ENCODE peak calls at places on chromosomes 12 and 14, in eight cellular contexts. O is A172; U is lower lobe of right lung; K is HTR-8/SVneo; N is AG09309; F is stimulated activated CD8-positive, alpha-beta memory T cell treated with anti-CD3 and anti-CD28 coated beads, Interleukin-15, amount 100 ng/mL, for 1 hour; Y is stomach; D is adrenal gland. P is an unnamed sample.

GRCh38 chr12:29889737-29890136 is 106.0 kb upstream of the TMTC1 start:
- DNase-seq in N (no peak), Y (peak; percentile 55), F (no peak), U (no peak), K (no peak), O (peak; percentile 36), D (peak; percentile 69), P (peak; percentile 80)

GRCh38 chr14:92794547-92794941 is 439 bp downstream of the GOLGA5 start:
- DNase-seq in O (no peak), K (no peak), Y (no peak), U (no peak), D (peak; percentile 27), N (no peak), F (no peak), P (peak; percentile 8)

GRCh38 chr12:105805730-105806390 is 332.9 kb downstream of the NUAK1 start:
- DNase-seq in N (no peak), K (no peak), O (no peak), Y (no peak), F (no peak), D (no peak), U (no peak), P (no peak)

GRCh38 chr12:53221203-53222076 is 10.6 kb downstream of the RARG start:
- DNase-seq in D (peak; percentile 79), N (no peak), F (no peak), K (peak; percentile 77), U (peak; percentile 84), Y (peak; percentile 80), O (peak; percentile 25), P (peak; percentile 78)

GRCh38 chr12:103505371-103506236 is 9.8 kb upstream of the C12orf42 start:
- DNase-seq in Y (no peak), U (no peak), O (peak; percentile 10), K (no peak), D (no peak), F (no peak), N (no peak), P (no peak)

GRCh38 chr12:38921025-38921677 is 15.8 kb upstream of the CPNE8 start:
- DNase-seq in U (no peak), D (peak; percentile 84), O (peak; percentile 65), K (peak; percentile 10), N (peak; percentile 20), F (no peak), Y (peak; percentile 50), P (peak; percentile 89)

GRCh38 chr14:99853206-99853605 is 60.0 kb downstream of the EML1 start:
- DNase-seq in N (no peak), D (peak; percentile 10), O (no peak), K (no peak), F (no peak), Y (no peak), U (no peak), P (no peak)

GRCh38 chr14:64937821-64938193 is 4.7 kb downstream of the GPX2 start:
- DNase-seq in D (no peak), O (peak; percentile 3), F (no peak), U (no peak), K (peak; percentile 73), Y (no peak), N (no peak), P (no peak)

GRCh38 chr12:49288412-49288853 is 6.5 kb upstream of the PRPH start:
- DNase-seq in O (peak; percentile 44), K (peak; percentile 71), F (peak; percentile 53), D (peak; percentile 58), N (no peak), U (no peak), Y (peak; percentile 58), P (peak; percentile 77)

GRCh38 chr14:64914237-64914971 is at the start of gene CHURC1:
- DNase-seq in O (peak; percentile 94), N (peak; percentile 91), F (peak; percentile 98), Y (peak; percentile 100), U (peak; percentile 99), D (peak; percentile 99), K (peak; percentile 100), P (peak; percentile 95)

GRCh38 chr14:96247031-96247430 is 9.0 kb upstream of the BDKRB1 start:
- DNase-seq in F (no peak), D (no peak), N (no peak), K (no peak), O (no peak), Y (no peak), U (no peak), P (no peak)

GRCh38 chr14:31510222-31510621 is 22.4 kb upstream of the GPR33 start:
- DNase-seq in U (no peak), Y (no peak), F (no peak), K (peak; percentile 49), D (no peak), O (peak; percentile 3), N (peak; percentile 1), P (peak; percentile 36)

GRCh38 chr12:31029916-31030562 is 43.6 kb upstream of the DDX11 start:
- DNase-seq in F (no peak), K (no peak), U (no peak), Y (no peak), O (no peak), D (peak; percentile 47), N (no peak), P (no peak)

GRCh38 chr12:120453977-120454376 is 7.7 kb downstream of the GATC start:
- DNase-seq in D (no peak), U (no peak), F (no peak), O (no peak), K (no peak), Y (no peak), N (no peak), P (peak; percentile 52)

GRCh38 chr14:31263485-31264133 is 56.0 kb upstream of the HECTD1 start:
- DNase-seq in K (peak; percentile 94), U (no peak), D (peak; percentile 76), N (peak; percentile 99), F (no peak), Y (peak; percentile 54), O (peak; percentile 94), P (no peak)

GRCh38 chr12:114018669-114019068 is 52.5 kb upstream of the RBM19 start:
- DNase-seq in U (no peak), D (no peak), F (no peak), O (peak; percentile 22), Y (no peak), K (no peak), N (no peak), P (no peak)

GRCh38 chr14:32009221-32009620 is 67.9 kb upstream of the ARHGAP5 start:
- DNase-seq in Y (no peak), N (no peak), O (no peak), K (no peak), D (no peak), U (no peak), F (no peak), P (no peak)

GRCh38 chr14:52399886-52400599 is 85.9 kb downstream of the PTGER2 start:
- DNase-seq in O (no peak), F (no peak), Y (no peak), U (no peak), K (peak; percentile 14), N (no peak), D (no peak), P (no peak)